ENCODE peak calls at places on chromosomes 13 and 19, in nine cellular contexts. R is CD4-positive, CD25-positive, alpha-beta regulatory T cell; D is fibroblast of lung; K is AG04450; B is CD8-positive, alpha-beta memory T cell; X is prostate gland; Y is uterus; Q is GM23248; T is A549. M is an unnamed sample.

GRCh38 chr13:71605744-71606143 is 261.3 kb downstream of the DACH1 start:
- DNase-seq in R (no peak), D (no peak), K (no peak), B (no peak), X (no peak), Y (no peak), Q (no peak), T (no peak), M (no peak)

GRCh38 chr13:48236528-48237353 is 3.7 kb downstream of the ITM2B start:
- DNase-seq in R (no peak), D (no peak), K (no peak), B (no peak), X (no peak), Y (no peak), Q (peak), T (no peak), M (no peak)

GRCh38 chr13:48009298-48009697 is 8.2 kb upstream of the SUCLA2 start:
- DNase-seq in R (no peak), D (peak), K (peak), B (no peak), X (no peak), Y (no peak), Q (peak), T (peak), M (no peak)

GRCh38 chr19:13163609-13164364 is 13.6 kb downstream of the IER2 start:
- DNase-seq in R (peak), D (peak), K (peak), B (peak), X (peak), Y (peak), Q (peak), T (peak), M (peak)

GRCh38 chr13:60627071-60627686 is 230.2 kb downstream of the TDRD3 start:
- DNase-seq in R (no peak), D (peak), K (no peak), B (no peak), X (no peak), Y (no peak), Q (peak), T (peak), M (no peak)

GRCh38 chr19:18205180-18205915 is 1.5 kb upstream of the RAB3A start:
- DNase-seq in R (peak), D (peak), K (peak), B (peak), X (peak), Y (peak), Q (peak), T (no peak), M (peak)

GRCh38 chr13:59480398-59480797 is 683.3 kb downstream of the DIAPH3 start:
- DNase-seq in R (no peak), D (peak), K (no peak), B (no peak), X (no peak), Y (no peak), Q (no peak), T (no peak), M (no peak)

GRCh38 chr13:104286566-104287290 is 1220.5 kb upstream of the SLC10A2 start:
- DNase-seq in R (no peak), D (no peak), K (no peak), B (no peak), X (no peak), Y (no peak), Q (no peak), T (no peak), M (no peak)

GRCh38 chr13:83325454-83325853 is 556.8 kb downstream of the SLITRK1 start:
- DNase-seq in R (no peak), D (peak), K (peak), B (no peak), X (no peak), Y (no peak), Q (peak), T (no peak), M (no peak)

GRCh38 chr13:77896536-77896935 is 22.1 kb downstream of the EDNRB start:
- DNase-seq in R (no peak), D (peak), K (no peak), B (no peak), X (no peak), Y (peak), Q (peak), T (no peak), M (no peak)

GRCh38 chr13:20997301-20998061 is 63.9 kb downstream of the LATS2 start:
- DNase-seq in R (no peak), D (peak), K (peak), B (no peak), X (no peak), Y (no peak), Q (peak), T (no peak), M (no peak)

GRCh38 chr13:50358221-50358620 is 343.0 kb downstream of the KCNRG start:
- DNase-seq in R (no peak), D (peak), K (no peak), B (no peak), X (no peak), Y (peak), Q (no peak), T (no peak), M (no peak)

GRCh38 chr13:107347641-107348369 is 779.9 kb upstream of the ARGLU1 start:
- DNase-seq in R (no peak), D (no peak), K (no peak), B (no peak), X (no peak), Y (no peak), Q (peak), T (no peak), M (no peak)

GRCh38 chr13:94590744-94591143 is 5.2 kb downstream of the TGDS start:
- DNase-seq in R (no peak), D (no peak), K (no peak), B (no peak), X (no peak), Y (no peak), Q (no peak), T (no peak), M (no peak)

GRCh38 chr19:13089139-13089856 is 13.4 kb downstream of the LYL1 start:
- DNase-seq in R (no peak), D (no peak), K (no peak), B (no peak), X (no peak), Y (no peak), Q (peak), T (peak), M (no peak)

GRCh38 chr13:76720416-76720815 is 165.8 kb downstream of the KCTD12 start:
- DNase-seq in R (no peak), D (no peak), K (no peak), B (no peak), X (no peak), Y (no peak), Q (no peak), T (no peak), M (no peak)

GRCh38 chr13:106276876-106277275 is 258.6 kb downstream of the EFNB2 start:
- DNase-seq in R (no peak), D (peak), K (no peak), B (no peak), X (no peak), Y (no peak), Q (no peak), T (no peak), M (no peak)

GRCh38 chr19:35882074-35882832 is 13.9 kb downstream of the APLP1 start:
- DNase-seq in R (peak), D (peak), K (peak), B (peak), X (peak), Y (peak), Q (peak), T (peak), M (no peak)

GRCh38 chr13:97856001-97856675 is 97.3 kb upstream of the IPO5 start:
- DNase-seq in R (no peak), D (peak), K (no peak), B (no peak), X (no peak), Y (peak), Q (peak), T (no peak), M (peak)

GRCh38 chr19:35213678-35214632 is 14.6 kb downstream of the FAM187B start:
- DNase-seq in R (peak), D (peak), K (no peak), B (peak), X (peak), Y (peak), Q (peak), T (peak), M (peak)

GRCh38 chr19:35009424-35010415 is 9.6 kb downstream of the GRAMD1A start:
- DNase-seq in R (no peak), D (no peak), K (no peak), B (no peak), X (no peak), Y (no peak), Q (no peak), T (no peak), M (no peak)

GRCh38 chr19:1568320-1569019 is at the start of gene MEX3D:
- DNase-seq in R (peak), D (peak), K (no peak), B (peak), X (peak), Y (peak), Q (peak), T (peak), M (peak)
- H3K4me3 ChIP-seq in R (no peak), D (peak), K (peak), B (no peak), X (peak), Y (peak), Q (peak), T (peak), M (peak)

DNA sequence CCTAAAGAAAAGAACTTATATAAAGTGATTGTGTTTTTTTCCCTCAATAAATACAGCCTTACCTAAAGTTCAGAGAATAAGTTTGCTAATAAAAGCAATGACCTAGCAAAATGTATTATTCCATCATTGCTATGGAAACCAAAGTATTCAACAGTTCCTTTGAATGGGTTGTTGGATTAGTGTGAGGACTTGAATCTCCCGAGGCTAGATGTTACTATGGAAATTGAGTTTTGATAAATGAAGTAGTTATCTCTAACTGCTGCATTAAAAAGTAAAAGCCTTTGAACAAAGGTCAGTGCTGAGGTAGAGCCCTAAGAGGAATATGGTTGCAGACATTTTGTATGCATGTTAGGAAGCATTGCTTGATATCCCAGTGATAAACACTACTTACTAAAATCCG is 6.2 kb downstream of the KLF5 start:
- DNase-seq in R (no peak), D (no peak), K (no peak), B (no peak), X (no peak), Y (no peak), Q (no peak), T (no peak), M (no peak)
- H3K27ac ChIP-seq in R (no peak), D (no peak), K (no peak), B (no peak), X (no peak), Y (no peak), Q (no peak), T (peak), M (no peak)

GRCh38 chr19:57321746-57322145 is 1.5 kb downstream of the ZNF543 start:
- DNase-seq in R (no peak), D (no peak), K (no peak), B (no peak), X (no peak), Y (no peak), Q (no peak), T (no peak), M (no peak)
- H3K4me3 ChIP-seq in R (peak), D (peak), K (peak), B (peak), X (peak), Y (no peak), Q (peak), T (no peak), M (no peak)

GRCh38 chr19:2783781-2784145 is 690 bp upstream of the SGTA start:
- DNase-seq in R (no peak), D (no peak), K (no peak), B (no peak), X (no peak), Y (no peak), Q (no peak), T (no peak), M (no peak)
- H3K27ac ChIP-seq in R (peak), D (peak), K (peak), B (peak), X (peak), Y (peak), Q (peak), T (peak), M (no peak)